ENCODE peak calls at places on chromosomes 16 and 17, in nine cellular contexts. C is fibroblast of lung; F is mucosa of descending colon; N is RWPE2; O is A549; D is naive thymus-derived CD4-positive, alpha-beta T cell; P is cardiac muscle cell; X is right lobe of liver; G is psoas muscle. E is an unnamed sample.

GRCh38 chr16:13875614-13876284 is 44.2 kb upstream of the ERCC4 start:
- DNase-seq in C (no peak), F (no peak), N (no peak), O (no peak), D (no peak), P (no peak), X (no peak), G (no peak), E (no peak)

GRCh38 chr17:71511266-71511995 is 609.4 kb upstream of the SOX9 start:
- DNase-seq in C (no peak), F (no peak), N (no peak), O (no peak), D (no peak), P (no peak), X (no peak), G (no peak), E (no peak)

GRCh38 chr17:28745052-28745776 is 1.4 kb downstream of the TRAF4 start:
- DNase-seq in C (peak; percentile 51), F (peak; percentile 73), N (no peak), O (no peak), D (peak; percentile 43), P (peak; percentile 82), X (no peak), G (no peak), E (peak; percentile 80)

GRCh38 chr16:14527411-14528044 is 102.5 kb downstream of the PARN start:
- DNase-seq in C (peak; percentile 56), F (no peak), N (no peak), O (no peak), D (no peak), P (peak; percentile 92), X (peak; percentile 78), G (no peak), E (no peak)

GRCh38 chr17:57999010-57999495 is 8.0 kb downstream of the SRSF1 start:
- DNase-seq in C (no peak), F (no peak), N (no peak), O (no peak), D (no peak), P (no peak), X (no peak), G (no peak), E (no peak)

GRCh38 chr17:82101767-82102679 is 4.0 kb upstream of the FASN start:
- DNase-seq in C (no peak), F (peak; percentile 45), N (no peak), O (no peak), D (no peak), P (no peak), X (peak; percentile 98), G (peak; percentile 35), E (no peak)

GRCh38 chr17:80992077-80992947 is 671 bp downstream of the CHMP6 start:
- DNase-seq in C (no peak), F (peak; percentile 56), N (no peak), O (no peak), D (no peak), P (no peak), X (no peak), G (no peak), E (no peak)

GRCh38 chr16:53822936-53823529 is 119.1 kb downstream of the FTO start:
- DNase-seq in C (peak; percentile 63), F (no peak), N (no peak), O (no peak), D (peak; percentile 77), P (peak; percentile 49), X (no peak), G (no peak), E (no peak)

GRCh38 chr16:31085371-31085770 is 3.4 kb downstream of the PRSS53 start:
- DNase-seq in C (peak; percentile 30), F (no peak), N (no peak), O (no peak), D (no peak), P (no peak), X (no peak), G (no peak), E (no peak)

GRCh38 chr16:15854906-15855703 is 1.7 kb downstream of the MYH11 start:
- DNase-seq in C (no peak), F (no peak), N (no peak), O (no peak), D (no peak), P (no peak), X (no peak), G (no peak), E (no peak)

GRCh38 chr16:15856217-15856616 is 611 bp downstream of the MYH11 start:
- DNase-seq in C (no peak), F (no peak), N (no peak), O (no peak), D (no peak), P (no peak), X (no peak), G (no peak), E (no peak)

GRCh38 chr16:15856901-15857778 is at the start of gene MYH11:
- DNase-seq in C (no peak), F (peak; percentile 48), N (no peak), O (no peak), D (no peak), P (no peak), X (no peak), G (no peak), E (peak; percentile 42)

GRCh38 chr16:15854061-15854460 is 2.8 kb downstream of the MYH11 start:
- DNase-seq in C (no peak), F (no peak), N (no peak), O (no peak), D (no peak), P (no peak), X (no peak), G (no peak), E (no peak)

GRCh38 chr16:15855704-15856003 is 1.2 kb downstream of the MYH11 start:
- DNase-seq in C (no peak), F (no peak), N (no peak), O (no peak), D (no peak), P (no peak), X (no peak), G (no peak), E (no peak)
- H3K4me3 ChIP-seq in C (no peak overlapping the region), F (no peak overlapping the region), N (no peak overlapping the region), O (no peak overlapping the region), D (no peak overlapping the region), P (no peak overlapping the region), X (no peak overlapping the region), G (peak overlapping the region; percentile 61), E (peak overlapping the region; percentile 31)

DNA sequence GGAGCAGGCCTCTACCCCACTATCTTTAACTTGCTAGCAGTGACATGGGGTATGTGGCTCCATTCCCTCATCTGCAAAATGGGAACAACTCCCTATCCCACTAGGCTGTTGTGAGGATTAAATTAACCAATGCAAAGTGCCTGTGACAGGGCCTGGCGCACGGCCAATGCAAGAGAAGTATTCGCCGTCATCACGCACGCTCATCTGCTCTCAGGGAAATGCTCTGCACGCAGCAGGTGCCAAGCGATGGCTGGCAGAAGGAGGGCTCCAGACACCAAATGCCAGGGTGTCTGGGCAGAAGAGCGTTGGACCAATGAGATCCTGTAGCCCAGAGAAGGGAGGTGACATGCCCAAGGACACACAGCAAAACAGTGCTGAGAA is 17.3 kb downstream of the FAM83G start:
- DNase-seq in C (no peak), F (peak; percentile 31), N (no peak), O (no peak), D (no peak), P (no peak), X (no peak), G (no peak), E (no peak)
- H3K9me3 ChIP-seq in C (no peaks in the 10 kb centered on the region), F (no peaks in the 10 kb centered on the region), N (no peaks in the 10 kb centered on the region), O (no peaks in the 10 kb centered on the region), D (no peaks in the 10 kb centered on the region), P (no peaks in the 10 kb centered on the region), X (no peaks in the 10 kb centered on the region), G (no peaks in the 10 kb centered on the region), E (no peaks in the 10 kb centered on the region)

GRCh38 chr17:41733348-41734138 is 900 bp downstream of the HAP1 start:
- DNase-seq in C (no peak), F (no peak), N (no peak), O (no peak), D (no peak), P (no peak), X (no peak), G (no peak), E (no peak)
- H3K4me3 ChIP-seq in C (no peak overlapping the region), F (no peak overlapping the region), N (peak overlapping the region; percentile 39), O (peak overlapping the region; percentile 57), D (no peak overlapping the region), P (peak overlapping the region; percentile 40), X (no peak overlapping the region), G (peak overlapping the region; percentile 65), E (no peak overlapping the region)

GRCh38 chr17:35819456-35819855 is 10.2 kb downstream of the TAF15 start:
- DNase-seq in C (no peak), F (no peak), N (no peak), O (no peak), D (no peak), P (no peak), X (no peak), G (no peak), E (no peak)
- H3K9me3 ChIP-seq in C (no peaks in the 10 kb centered on the region), F (no peaks in the 10 kb centered on the region), N (no peaks in the 10 kb centered on the region), O (no peaks in the 10 kb centered on the region), D (no peaks in the 10 kb centered on the region), P (no peaks in the 10 kb centered on the region), X (no peaks in the 10 kb centered on the region), G (no peaks in the 10 kb centered on the region), E (no peaks in the 10 kb centered on the region)

E was measured in breast epithelium.